ENCODE peak calls at places on chromosomes 11 and 22, in five cellular contexts. One of them, this sample, is unnamed.

GRCh38 chr11:64127267-64128072 is 38.4 kb downstream of the MACROD1 start:
- DNase-seq in HepG2: no peak
- DNase-seq in K562: no peak
- DNase-seq in GM12878: no peak
- DNase-seq in H1: no peak
- DNase-seq in this sample: no peak

GRCh38 chr11:128724891-128725611 is 31.2 kb downstream of the FLI1 start:
- DNase-seq in HepG2: no peak
- DNase-seq in K562: no peak
- DNase-seq in GM12878: no peak
- DNase-seq in H1: no peak
- DNase-seq in this sample: no peak

GRCh38 chr11:69210660-69211035 is 54.9 kb downstream of the SMIM38 start:
- DNase-seq in HepG2: no peak
- DNase-seq in K562: no peak
- DNase-seq in GM12878: no peak
- DNase-seq in H1: no peak
- DNase-seq in this sample: no peak

GRCh38 chr11:118401880-118402590 is 629 bp downstream of the ATP5MG start:
- DNase-seq in HepG2: peak; percentile 76
- DNase-seq in K562: peak; percentile 19
- DNase-seq in GM12878: no peak
- DNase-seq in H1: peak; percentile 44
- DNase-seq in this sample: no peak

GRCh38 chr11:100576044-100577021 is 110.8 kb upstream of the ARHGAP42 start:
- DNase-seq in HepG2: peak; percentile 41
- DNase-seq in K562: peak; percentile 38
- DNase-seq in GM12878: peak; percentile 9
- DNase-seq in H1: no peak
- DNase-seq in this sample: peak; percentile 16

GRCh38 chr22:46735747-46736608 is 2.1 kb downstream of the CERK start:
- DNase-seq in HepG2: no peak
- DNase-seq in K562: no peak
- DNase-seq in GM12878: no peak
- DNase-seq in H1: no peak
- DNase-seq in this sample: peak; percentile 63

GRCh38 chr22:17990167-17990566 is 34.2 kb downstream of the MICAL3 start:
- DNase-seq in HepG2: no peak
- DNase-seq in K562: no peak
- DNase-seq in GM12878: no peak
- DNase-seq in H1: no peak
- DNase-seq in this sample: no peak

GRCh38 chr11:64799256-64799924 is 3.6 kb downstream of the MAP4K2 start:
- DNase-seq in HepG2: no peak
- DNase-seq in K562: no peak
- DNase-seq in GM12878: no peak
- DNase-seq in H1: no peak
- DNase-seq in this sample: no peak

GRCh38 chr11:13277719-13278619 is at the start of gene BMAL1:
- DNase-seq in HepG2: no peak
- DNase-seq in K562: no peak
- DNase-seq in GM12878: no peak
- DNase-seq in H1: peak; percentile 75
- DNase-seq in this sample: peak; percentile 78
- H3K4me3 ChIP-seq in HepG2: peak within 1 kb of the TSS; percentile 74
- H3K4me3 ChIP-seq in K562: peak within 1 kb of the TSS; percentile 38
- H3K4me3 ChIP-seq in GM12878: peak within 1 kb of the TSS; percentile 90
- H3K4me3 ChIP-seq in H1: peak within 1 kb of the TSS; percentile 84
- H3K4me3 ChIP-seq in this sample: peak within 1 kb of the TSS; percentile 76

GRCh38 chr11:67253872-67254624 is 12.2 kb upstream of the GRK2 start:
- DNase-seq in HepG2: no peak
- DNase-seq in K562: no peak
- DNase-seq in GM12878: no peak
- DNase-seq in H1: no peak
- DNase-seq in this sample: no peak

GRCh38 chr11:67250059-67251043 is 15.9 kb upstream of the GRK2 start:
- DNase-seq in HepG2: no peak
- DNase-seq in K562: no peak
- DNase-seq in GM12878: no peak
- DNase-seq in H1: no peak
- DNase-seq in this sample: no peak

GRCh38 chr11:67251841-67252240 is 14.4 kb upstream of the GRK2 start:
- DNase-seq in HepG2: no peak
- DNase-seq in K562: no peak
- DNase-seq in GM12878: no peak
- DNase-seq in H1: no peak
- DNase-seq in this sample: no peak

GRCh38 chr11:67254768-67255167 is 11.5 kb upstream of the GRK2 start:
- DNase-seq in HepG2: no peak
- DNase-seq in K562: no peak
- DNase-seq in GM12878: no peak
- DNase-seq in H1: no peak
- DNase-seq in this sample: no peak

GRCh38 chr11:67252831-67253239 is 13.4 kb upstream of the GRK2 start:
- DNase-seq in HepG2: no peak
- DNase-seq in K562: no peak
- DNase-seq in GM12878: no peak
- DNase-seq in H1: no peak
- DNase-seq in this sample: no peak
- TF ChIP-seq TAF1 in HepG2: no peak
- TF ChIP-seq TAF1 in K562: no peak
- TF ChIP-seq TAF1 in GM12878: no peak
- TF ChIP-seq TAF1 in H1: no peak
- TF ChIP-seq TAF1 in this sample: no peak

GRCh38 chr22:44755418-44755817 is 3.0 kb downstream of the ARHGAP8 start:
- DNase-seq in HepG2: no peak
- DNase-seq in K562: no peak
- DNase-seq in GM12878: no peak
- DNase-seq in H1: no peak
- DNase-seq in this sample: no peak

GRCh38 chr22:44755956-44756361 is 3.6 kb downstream of the ARHGAP8 start:
- DNase-seq in HepG2: no peak
- DNase-seq in K562: no peak
- DNase-seq in GM12878: no peak
- DNase-seq in H1: no peak
- DNase-seq in this sample: no peak

GRCh38 chr22:44752285-44753188 is at the start of gene ARHGAP8:
- DNase-seq in HepG2: no peak
- DNase-seq in K562: peak; percentile 79
- DNase-seq in GM12878: no peak
- DNase-seq in H1: peak; percentile 72
- DNase-seq in this sample: peak; percentile 74

GRCh38 chr22:44753189-44754042 is 1.0 kb downstream of the ARHGAP8 start:
- DNase-seq in HepG2: no peak
- DNase-seq in K562: no peak
- DNase-seq in GM12878: no peak
- DNase-seq in H1: no peak
- DNase-seq in this sample: no peak

GRCh38 chr22:44755000-44755399 is 2.6 kb downstream of the ARHGAP8 start:
- DNase-seq in HepG2: no peak
- DNase-seq in K562: no peak
- DNase-seq in GM12878: no peak
- DNase-seq in H1: no peak
- DNase-seq in this sample: no peak
- H3K4me3 ChIP-seq in HepG2: no peak overlapping the region
- H3K4me3 ChIP-seq in K562: no peak overlapping the region
- H3K4me3 ChIP-seq in GM12878: no peak overlapping the region
- H3K4me3 ChIP-seq in H1: peak overlapping the region; percentile 51
- H3K4me3 ChIP-seq in this sample: no peak overlapping the region

GRCh38 chr11:111733009-111733408 is 33.2 kb downstream of the PPP2R1B start:
- DNase-seq in HepG2: no peak
- DNase-seq in K562: no peak
- DNase-seq in GM12878: no peak
- DNase-seq in H1: no peak
- DNase-seq in this sample: no peak
- TF ChIP-seq TAF1 in HepG2: no peak
- TF ChIP-seq TAF1 in K562: no peak
- TF ChIP-seq TAF1 in GM12878: no peak
- TF ChIP-seq TAF1 in H1: no peak
- TF ChIP-seq TAF1 in this sample: no peak

GRCh38 chr22:37804886-37805857 is 2.6 kb upstream of the GCAT start:
- DNase-seq in HepG2: peak; percentile 73
- DNase-seq in K562: no peak
- DNase-seq in GM12878: no peak
- DNase-seq in H1: peak; percentile 97
- DNase-seq in this sample: peak; percentile 93
- H3K4me3 ChIP-seq in HepG2: peak overlapping the region; percentile 95
- H3K4me3 ChIP-seq in K562: no peak overlapping the region
- H3K4me3 ChIP-seq in GM12878: peak overlapping the region; percentile 27
- H3K4me3 ChIP-seq in H1: peak overlapping the region; percentile 79
- H3K4me3 ChIP-seq in this sample: peak overlapping the region; percentile 70